ENCODE peak calls at places on chromosome 4, in five cellular contexts. One of them, this sample, is unnamed.

GRCh38 chr4:22515888-22516541 is at the start of gene ADGRA3:
- DNase-seq in MCF 10A: peak
- DNase-seq in activated B cell treated with CpG ODN at 0.5 μM for 24 hours: no peak
- DNase-seq in astrocyte of the cerebellum: no peak
- DNase-seq in A549: peak
- DNase-seq in this sample: peak

GRCh38 chr4:184343400-184344177 is 125.9 kb upstream of the ENPP6 start:
- DNase-seq in MCF 10A: peak
- DNase-seq in activated B cell treated with CpG ODN at 0.5 μM for 24 hours: peak
- DNase-seq in astrocyte of the cerebellum: peak
- DNase-seq in A549: peak
- DNase-seq in this sample: peak

GRCh38 chr4:43564601-43565000 is 672.1 kb downstream of the GRXCR1 start:
- DNase-seq in MCF 10A: no peak
- DNase-seq in activated B cell treated with CpG ODN at 0.5 μM for 24 hours: no peak
- DNase-seq in astrocyte of the cerebellum: no peak
- DNase-seq in A549: no peak
- DNase-seq in this sample: no peak

GRCh38 chr4:27084685-27085356 is 224.2 kb downstream of the STIM2 start:
- DNase-seq in MCF 10A: no peak
- DNase-seq in activated B cell treated with CpG ODN at 0.5 μM for 24 hours: no peak
- DNase-seq in astrocyte of the cerebellum: no peak
- DNase-seq in A549: no peak
- DNase-seq in this sample: peak

GRCh38 chr4:166535865-166536264 is 662.8 kb downstream of the TLL1 start:
- DNase-seq in MCF 10A: no peak
- DNase-seq in activated B cell treated with CpG ODN at 0.5 μM for 24 hours: no peak
- DNase-seq in astrocyte of the cerebellum: no peak
- DNase-seq in A549: no peak
- DNase-seq in this sample: no peak

GRCh38 chr4:170007113-170007512 is 19.1 kb downstream of the MFAP3L start:
- DNase-seq in MCF 10A: no peak
- DNase-seq in activated B cell treated with CpG ODN at 0.5 μM for 24 hours: no peak
- DNase-seq in astrocyte of the cerebellum: no peak
- DNase-seq in A549: no peak
- DNase-seq in this sample: no peak

GRCh38 chr4:680565-680930 is 6.2 kb downstream of the MYL5 start:
- DNase-seq in MCF 10A: no peak
- DNase-seq in activated B cell treated with CpG ODN at 0.5 μM for 24 hours: no peak
- DNase-seq in astrocyte of the cerebellum: no peak
- DNase-seq in A549: no peak
- DNase-seq in this sample: no peak

GRCh38 chr4:102780476-102781144 is 19.8 kb upstream of the MANBA start:
- DNase-seq in MCF 10A: peak
- DNase-seq in activated B cell treated with CpG ODN at 0.5 μM for 24 hours: no peak
- DNase-seq in astrocyte of the cerebellum: no peak
- DNase-seq in A549: peak
- DNase-seq in this sample: no peak

GRCh38 chr4:75895744-75896314 is 6.4 kb downstream of the PPEF2 start:
- DNase-seq in MCF 10A: peak
- DNase-seq in activated B cell treated with CpG ODN at 0.5 μM for 24 hours: no peak
- DNase-seq in astrocyte of the cerebellum: peak
- DNase-seq in A549: peak
- DNase-seq in this sample: no peak

GRCh38 chr4:64784125-64784524 is 374.9 kb upstream of the TECRL start:
- DNase-seq in MCF 10A: no peak
- DNase-seq in activated B cell treated with CpG ODN at 0.5 μM for 24 hours: no peak
- DNase-seq in astrocyte of the cerebellum: peak
- DNase-seq in A549: no peak
- DNase-seq in this sample: no peak

GRCh38 chr4:157076578-157076947 is 613 bp downstream of the GLRB start:
- DNase-seq in MCF 10A: peak
- DNase-seq in activated B cell treated with CpG ODN at 0.5 μM for 24 hours: no peak
- DNase-seq in astrocyte of the cerebellum: no peak
- DNase-seq in A549: no peak
- DNase-seq in this sample: peak

GRCh38 chr4:118224239-118224829 is 128.5 kb downstream of the PRSS12 start:
- DNase-seq in MCF 10A: peak
- DNase-seq in activated B cell treated with CpG ODN at 0.5 μM for 24 hours: no peak
- DNase-seq in astrocyte of the cerebellum: peak
- DNase-seq in A549: peak
- DNase-seq in this sample: no peak

GRCh38 chr4:86592553-86593249 is 1.4 kb upstream of the PTPN13 start:
- DNase-seq in MCF 10A: no peak
- DNase-seq in activated B cell treated with CpG ODN at 0.5 μM for 24 hours: no peak
- DNase-seq in astrocyte of the cerebellum: no peak
- DNase-seq in A549: peak
- DNase-seq in this sample: no peak

GRCh38 chr4:74308215-74308614 is at the start of gene EPGN:
- DNase-seq in MCF 10A: peak
- DNase-seq in activated B cell treated with CpG ODN at 0.5 μM for 24 hours: no peak
- DNase-seq in astrocyte of the cerebellum: no peak
- DNase-seq in A549: no peak
- DNase-seq in this sample: no peak

GRCh38 chr4:13678186-13678924 is 50.8 kb upstream of the BOD1L1 start:
- DNase-seq in MCF 10A: peak
- DNase-seq in activated B cell treated with CpG ODN at 0.5 μM for 24 hours: no peak
- DNase-seq in astrocyte of the cerebellum: no peak
- DNase-seq in A549: no peak
- DNase-seq in this sample: no peak

GRCh38 chr4:40721730-40722171 is 28.0 kb upstream of the NSUN7 start:
- DNase-seq in MCF 10A: no peak
- DNase-seq in activated B cell treated with CpG ODN at 0.5 μM for 24 hours: no peak
- DNase-seq in astrocyte of the cerebellum: no peak
- DNase-seq in A549: peak
- DNase-seq in this sample: no peak

GRCh38 chr4:94581766-94582165 is 130.0 kb downstream of the PDLIM5 start:
- DNase-seq in MCF 10A: no peak
- DNase-seq in activated B cell treated with CpG ODN at 0.5 μM for 24 hours: no peak
- DNase-seq in astrocyte of the cerebellum: no peak
- DNase-seq in A549: no peak
- DNase-seq in this sample: no peak

GRCh38 chr4:159684061-159684460 is 581.2 kb downstream of the RAPGEF2 start:
- DNase-seq in MCF 10A: no peak
- DNase-seq in activated B cell treated with CpG ODN at 0.5 μM for 24 hours: no peak
- DNase-seq in astrocyte of the cerebellum: no peak
- DNase-seq in A549: no peak
- DNase-seq in this sample: no peak

GRCh38 chr4:36243355-36244256 is 708 bp downstream of the ARAP2 start:
- DNase-seq in MCF 10A: peak
- DNase-seq in activated B cell treated with CpG ODN at 0.5 μM for 24 hours: no peak
- DNase-seq in astrocyte of the cerebellum: no peak
- DNase-seq in A549: peak
- DNase-seq in this sample: no peak

GRCh38 chr4:552059-552458 is 24.0 kb downstream of the TMEM271 start:
- DNase-seq in MCF 10A: no peak
- DNase-seq in activated B cell treated with CpG ODN at 0.5 μM for 24 hours: no peak
- DNase-seq in astrocyte of the cerebellum: no peak
- DNase-seq in A549: no peak
- DNase-seq in this sample: no peak

GRCh38 chr4:7286798-7287197 is 94.5 kb downstream of the SORCS2 start:
- DNase-seq in MCF 10A: no peak
- DNase-seq in activated B cell treated with CpG ODN at 0.5 μM for 24 hours: no peak
- DNase-seq in astrocyte of the cerebellum: no peak
- DNase-seq in A549: no peak
- DNase-seq in this sample: no peak

GRCh38 chr4:7286170-7286569 is 93.8 kb downstream of the SORCS2 start:
- DNase-seq in MCF 10A: no peak
- DNase-seq in activated B cell treated with CpG ODN at 0.5 μM for 24 hours: no peak
- DNase-seq in astrocyte of the cerebellum: no peak
- DNase-seq in A549: no peak
- DNase-seq in this sample: no peak

GRCh38 chr4:7287918-7288280 is 95.6 kb downstream of the SORCS2 start:
- DNase-seq in MCF 10A: no peak
- DNase-seq in activated B cell treated with CpG ODN at 0.5 μM for 24 hours: no peak
- DNase-seq in astrocyte of the cerebellum: no peak
- DNase-seq in A549: no peak
- DNase-seq in this sample: no peak

GRCh38 chr4:7288751-7289523 is 96.6 kb downstream of the SORCS2 start:
- DNase-seq in MCF 10A: no peak
- DNase-seq in activated B cell treated with CpG ODN at 0.5 μM for 24 hours: no peak
- DNase-seq in astrocyte of the cerebellum: no peak
- DNase-seq in A549: no peak
- DNase-seq in this sample: no peak

GRCh38 chr4:7287274-7287917 is 95.1 kb downstream of the SORCS2 start:
- DNase-seq in MCF 10A: no peak
- DNase-seq in activated B cell treated with CpG ODN at 0.5 μM for 24 hours: no peak
- DNase-seq in astrocyte of the cerebellum: no peak
- DNase-seq in A549: no peak
- DNase-seq in this sample: no peak
- TF ChIP-seq CTCF in MCF 10A: no peak
- TF ChIP-seq CTCF in activated B cell treated with CpG ODN at 0.5 μM for 24 hours: no peak
- TF ChIP-seq CTCF in astrocyte of the cerebellum: no peak
- TF ChIP-seq CTCF in A549: no peak
- TF ChIP-seq CTCF in this sample: no peak

GRCh38 chr4:121091941-121092340 is 19.6 kb upstream of the NDNF start:
- DNase-seq in MCF 10A: no peak
- DNase-seq in activated B cell treated with CpG ODN at 0.5 μM for 24 hours: no peak
- DNase-seq in astrocyte of the cerebellum: no peak
- DNase-seq in A549: no peak
- DNase-seq in this sample: no peak

GRCh38 chr4:121094297-121094966 is 22.1 kb upstream of the NDNF start:
- DNase-seq in MCF 10A: no peak
- DNase-seq in activated B cell treated with CpG ODN at 0.5 μM for 24 hours: no peak
- DNase-seq in astrocyte of the cerebellum: no peak
- DNase-seq in A549: no peak
- DNase-seq in this sample: no peak

GRCh38 chr4:121100093-121100775 is 27.9 kb upstream of the NDNF start:
- DNase-seq in MCF 10A: no peak
- DNase-seq in activated B cell treated with CpG ODN at 0.5 μM for 24 hours: no peak
- DNase-seq in astrocyte of the cerebellum: no peak
- DNase-seq in A549: no peak
- DNase-seq in this sample: no peak

GRCh38 chr4:121096174-121096573 is 23.8 kb upstream of the NDNF start:
- DNase-seq in MCF 10A: no peak
- DNase-seq in activated B cell treated with CpG ODN at 0.5 μM for 24 hours: no peak
- DNase-seq in astrocyte of the cerebellum: no peak
- DNase-seq in A549: no peak
- DNase-seq in this sample: no peak

DNA sequence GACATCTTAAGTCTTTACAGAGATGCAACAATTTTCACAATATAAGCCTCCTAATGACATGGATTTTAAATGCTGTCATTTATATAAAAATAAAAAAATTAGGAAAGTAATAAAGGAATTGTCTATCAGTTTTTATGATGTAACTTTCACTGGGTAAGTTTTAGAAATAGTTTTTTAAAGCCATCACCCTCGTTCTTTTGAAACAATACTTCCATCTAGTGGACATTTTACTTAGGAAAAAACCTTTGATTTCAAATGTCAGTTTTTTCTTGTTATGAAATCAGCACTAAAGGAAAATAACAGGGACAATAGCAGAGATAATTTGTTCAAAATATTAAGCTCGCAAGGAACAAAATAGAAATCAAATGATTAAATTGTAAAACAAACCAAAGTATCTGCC is 24.3 kb upstream of the NDNF start:
- DNase-seq in MCF 10A: peak
- DNase-seq in activated B cell treated with CpG ODN at 0.5 μM for 24 hours: no peak
- DNase-seq in astrocyte of the cerebellum: peak
- DNase-seq in A549: peak
- DNase-seq in this sample: no peak
- TF ChIP-seq CTCF in MCF 10A: peak
- TF ChIP-seq CTCF in activated B cell treated with CpG ODN at 0.5 μM for 24 hours: no peak
- TF ChIP-seq CTCF in astrocyte of the cerebellum: peak
- TF ChIP-seq CTCF in A549: peak
- TF ChIP-seq CTCF in this sample: peak

DNA sequence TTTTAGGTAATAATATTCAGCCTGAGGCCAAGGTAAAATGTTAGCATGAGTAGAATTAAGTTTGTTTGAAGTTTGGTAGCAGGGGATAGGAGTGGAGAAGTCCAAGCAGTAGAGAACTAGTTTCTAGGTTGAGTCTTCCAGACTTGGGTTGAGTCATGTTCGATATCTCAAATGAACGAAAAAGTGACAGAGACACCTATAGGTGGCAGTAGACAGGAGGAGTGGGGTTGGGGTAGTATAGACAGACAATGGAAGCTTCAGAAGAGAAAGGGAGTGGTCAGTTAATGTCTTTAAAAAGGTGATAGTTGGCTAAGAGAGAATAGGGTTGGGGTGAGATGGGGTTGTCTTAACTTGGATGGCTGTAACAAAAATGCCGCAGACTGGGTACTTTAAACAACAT is 58.7 kb upstream of the EMCN start:
- DNase-seq in MCF 10A: no peak
- DNase-seq in activated B cell treated with CpG ODN at 0.5 μM for 24 hours: no peak
- DNase-seq in astrocyte of the cerebellum: no peak
- DNase-seq in A549: no peak
- DNase-seq in this sample: no peak
- TF ChIP-seq CTCF in MCF 10A: no peak
- TF ChIP-seq CTCF in activated B cell treated with CpG ODN at 0.5 μM for 24 hours: no peak
- TF ChIP-seq CTCF in astrocyte of the cerebellum: no peak
- TF ChIP-seq CTCF in A549: no peak
- TF ChIP-seq CTCF in this sample: no peak

GRCh38 chr4:152408514-152409327 is 127.2 kb downstream of the FBXW7 start:
- DNase-seq in MCF 10A: peak
- DNase-seq in activated B cell treated with CpG ODN at 0.5 μM for 24 hours: no peak
- DNase-seq in astrocyte of the cerebellum: no peak
- DNase-seq in A549: peak
- DNase-seq in this sample: no peak
- TF ChIP-seq CTCF in MCF 10A: peak
- TF ChIP-seq CTCF in activated B cell treated with CpG ODN at 0.5 μM for 24 hours: no peak
- TF ChIP-seq CTCF in astrocyte of the cerebellum: peak
- TF ChIP-seq CTCF in A549: peak
- TF ChIP-seq CTCF in this sample: peak

DNA sequence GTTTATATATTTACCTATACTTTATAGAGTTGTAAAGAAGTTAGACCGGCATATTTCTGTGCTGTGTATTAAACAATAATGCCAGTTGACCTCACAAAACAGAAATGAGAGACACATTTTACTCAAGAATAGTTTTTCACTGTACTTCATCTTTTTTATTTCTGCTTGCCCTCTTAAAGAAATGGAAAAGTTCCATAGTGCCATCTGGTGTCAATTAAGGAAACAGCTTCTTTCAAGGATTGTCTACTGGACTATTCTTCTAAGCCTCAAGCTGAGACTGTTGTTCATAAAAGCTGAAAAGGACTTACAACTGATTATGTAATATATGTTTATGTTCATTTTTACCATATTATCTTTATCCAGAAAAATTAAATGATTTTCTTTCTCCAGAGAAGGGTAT is 1523.8 kb downstream of the ARAP2 start:
- DNase-seq in MCF 10A: peak
- DNase-seq in activated B cell treated with CpG ODN at 0.5 μM for 24 hours: no peak
- DNase-seq in astrocyte of the cerebellum: peak
- DNase-seq in A549: peak
- DNase-seq in this sample: no peak
- TF ChIP-seq CTCF in MCF 10A: peak
- TF ChIP-seq CTCF in activated B cell treated with CpG ODN at 0.5 μM for 24 hours: no peak
- TF ChIP-seq CTCF in astrocyte of the cerebellum: peak
- TF ChIP-seq CTCF in A549: peak
- TF ChIP-seq CTCF in this sample: peak